ENCODE peak calls at places on chromosomes 2 and 18, in ten cellular contexts. V, N, Q, G, R, J, L, I, Y and O are unnamed samples.
A peak's percentile ranks its signal among the peaks of the same experiment; 100 is the strongest.

GRCh38 chr2:69436937-69437750 is at the start of gene NFU1:
- DNase-seq in Y (peak; percentile 95), R (peak; percentile 98), J (peak; percentile 98), I (peak; percentile 47), N (peak; percentile 99), V (peak; percentile 93), Q (peak; percentile 98), G (peak; percentile 94), L (peak; percentile 90), O (peak; percentile 37)

GRCh38 chr18:9410515-9410914 is 64.8 kb upstream of the RALBP1 start:
- DNase-seq in L (no peak), R (no peak), Q (peak; percentile 70), I (no peak), N (no peak), V (no peak), Y (no peak), J (no peak), G (no peak), O (no peak)

GRCh38 chr2:46194856-46195255 is 102.4 kb upstream of the EPAS1 start:
- DNase-seq in Q (no peak), V (no peak), G (no peak), L (no peak), R (no peak), J (no peak), N (no peak), Y (no peak), I (no peak), O (no peak)

GRCh38 chr2:101766871-101767739 is 69.6 kb downstream of the MAP4K4 start:
- DNase-seq in G (peak; percentile 95), L (no peak), Y (peak; percentile 100), V (peak; percentile 22), N (peak; percentile 93), R (no peak), I (no peak), Q (peak; percentile 96), J (no peak), O (no peak)

GRCh38 chr2:50491541-50492114 is 540.3 kb downstream of the NRXN1 start:
- DNase-seq in N (peak; percentile 60), R (peak; percentile 54), J (no peak), V (peak; percentile 42), Q (peak; percentile 28), Y (peak; percentile 17), L (no peak), I (no peak), G (peak; percentile 7), O (no peak)

GRCh38 chr2:22253171-22253570 is 1129.4 kb downstream of the TDRD15 start:
- DNase-seq in Y (no peak), I (no peak), R (no peak), V (no peak), Q (peak; percentile 56), J (no peak), G (no peak), N (no peak), L (no peak), O (no peak)

GRCh38 chr18:7856099-7856498 is 289.0 kb downstream of the PTPRM start:
- DNase-seq in V (no peak), N (peak; percentile 10), Y (no peak), I (no peak), G (no peak), R (no peak), Q (no peak), J (no peak), L (no peak), O (no peak)

GRCh38 chr18:55390898-55391297 is 197.1 kb downstream of the TCF4 start:
- DNase-seq in J (no peak), N (no peak), I (no peak), V (no peak), L (no peak), Q (peak; percentile 79), Y (no peak), G (no peak), R (no peak), O (no peak)

GRCh38 chr2:120771556-120772208 is 36.0 kb downstream of the GLI2 start:
- DNase-seq in N (peak; percentile 97), J (peak; percentile 66), G (peak; percentile 89), R (peak; percentile 63), V (no peak), Q (peak; percentile 54), I (no peak), Y (peak; percentile 94), L (no peak), O (no peak)

GRCh38 chr2:98804736-98805135 is 73.8 kb upstream of the MGAT4A start:
- DNase-seq in I (no peak), Q (no peak), L (no peak), G (no peak), Y (no peak), J (no peak), N (no peak), V (no peak), R (no peak), O (no peak)

DNA sequence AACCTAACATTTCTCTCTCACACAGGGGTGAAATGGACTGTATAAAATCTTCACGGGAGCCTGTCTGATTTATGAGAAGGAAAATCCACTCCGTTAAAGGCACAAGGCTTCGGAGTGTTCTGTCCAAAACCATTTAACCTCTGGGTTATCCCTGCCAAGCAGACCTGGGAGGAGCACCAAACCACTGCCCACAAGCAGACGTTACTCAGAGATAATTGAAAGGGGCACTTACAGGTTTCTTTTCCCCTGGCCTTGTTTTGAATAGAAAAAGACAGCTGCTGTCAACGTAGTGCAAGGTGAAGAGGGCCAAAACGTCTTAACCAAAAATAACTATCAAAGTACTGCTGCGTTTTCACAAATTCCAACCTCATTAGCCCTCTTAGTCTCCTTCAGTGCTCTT is 184.3 kb upstream of the DOK6 start:
- DNase-seq in L (no peak), Y (peak; percentile 31), N (no peak), R (no peak), J (no peak), I (no peak), Q (no peak), V (no peak), G (no peak), O (no peak)
- H3K27ac ChIP-seq in L (no peak overlapping the region), Y (no peak overlapping the region), N (no peak overlapping the region), R (no peak overlapping the region), J (no peak overlapping the region), I (no peak overlapping the region), Q (no peak overlapping the region), V (no peak overlapping the region), G (no peak overlapping the region), O (no peak overlapping the region)

GRCh38 chr2:149595069-149595963 is 7.7 kb upstream of the MMADHC start:
- DNase-seq in I (no peak), G (no peak), N (peak; percentile 53), V (no peak), Y (peak; percentile 71), Q (peak; percentile 51), R (no peak), J (no peak), L (no peak), O (no peak)

GRCh38 chr2:149596471-149596870 is 8.9 kb upstream of the MMADHC start:
- DNase-seq in R (no peak), V (no peak), I (no peak), L (no peak), N (no peak), J (no peak), Q (no peak), G (no peak), Y (no peak), O (no peak)

GRCh38 chr2:149597050-149598013 is 9.8 kb upstream of the MMADHC start:
- DNase-seq in L (peak; percentile 30), V (peak; percentile 76), J (no peak), Q (peak; percentile 87), N (peak; percentile 92), R (peak; percentile 85), I (no peak), Y (peak; percentile 80), G (peak; percentile 90), O (peak; percentile 24)

GRCh38 chr2:149601141-149601796 is 13.7 kb upstream of the MMADHC start:
- DNase-seq in R (no peak), L (no peak), J (no peak), Y (peak; percentile 64), V (no peak), I (no peak), Q (no peak), G (peak; percentile 42), N (peak; percentile 44), O (no peak)

DNA sequence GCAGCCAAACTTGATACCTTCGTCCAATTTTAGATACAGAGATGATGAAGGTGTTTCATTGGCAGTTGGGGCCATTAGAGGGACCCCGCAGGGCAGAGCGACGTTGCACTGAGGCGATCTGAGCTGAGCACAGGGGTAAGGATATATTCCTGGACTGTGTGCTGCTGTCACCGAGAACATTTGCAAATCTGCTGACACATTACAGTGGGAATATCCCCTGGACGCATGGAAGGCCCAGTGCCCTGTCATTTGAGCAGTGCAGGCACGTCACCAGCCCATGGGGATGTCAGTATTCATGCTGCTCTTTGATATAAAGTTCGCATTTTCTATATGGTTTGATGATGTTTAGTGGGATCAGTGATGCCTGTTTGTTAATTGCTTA is 10.4 kb upstream of the MMADHC start:
- DNase-seq in V (no peak), Y (no peak), N (peak; percentile 57), G (peak; percentile 46), Q (no peak), J (no peak), I (no peak), L (no peak), R (peak; percentile 12), O (no peak)
- H3K4me3 ChIP-seq in V (no peak overlapping the region), Y (peak overlapping the region; percentile 12), N (peak overlapping the region; percentile 69), G (peak overlapping the region; percentile 12), Q (no peak overlapping the region), J (no peak overlapping the region), I (no peak overlapping the region), L (peak overlapping the region; percentile 19), R (no peak overlapping the region), O (no peak overlapping the region)

GRCh38 chr2:162184796-162185195 is 32.7 kb upstream of the GCG start:
- DNase-seq in Q (no peak), G (no peak), L (no peak), R (no peak), V (no peak), N (no peak), J (no peak), Y (no peak), I (no peak), O (no peak)
- H3K27ac ChIP-seq in Q (no peak overlapping the region), G (no peak overlapping the region), L (no peak overlapping the region), R (no peak overlapping the region), V (no peak overlapping the region), N (no peak overlapping the region), J (no peak overlapping the region), Y (no peak overlapping the region), I (no peak overlapping the region), O (no peak overlapping the region)

GRCh38 chr2:240399419-240400318 is 35.8 kb upstream of the GPC1 start:
- DNase-seq in Y (no peak), Q (no peak), R (no peak), G (no peak), I (no peak), V (no peak), L (peak; percentile 10), J (peak; percentile 63), N (no peak), O (no peak)

GRCh38 chr2:240401308-240401707 is 34.2 kb upstream of the GPC1 start:
- DNase-seq in V (no peak), Q (no peak), G (no peak), I (no peak), J (peak; percentile 51), N (no peak), L (peak; percentile 20), Y (no peak), R (no peak), O (no peak)

GRCh38 chr2:240401781-240402551 is 33.5 kb upstream of the GPC1 start:
- DNase-seq in Y (no peak), I (no peak), V (no peak), N (no peak), L (peak; percentile 13), J (peak; percentile 68), R (no peak), Q (no peak), G (no peak), O (no peak)

GRCh38 chr2:240398711-240399267 is 36.7 kb upstream of the GPC1 start:
- DNase-seq in L (peak; percentile 17), Q (no peak), I (no peak), N (no peak), V (no peak), G (no peak), J (peak; percentile 52), Y (no peak), R (no peak), O (no peak)

GRCh38 chr2:240400319-240401161 is 34.9 kb upstream of the GPC1 start:
- DNase-seq in L (peak; percentile 17), J (peak; percentile 66), R (no peak), G (no peak), V (no peak), Q (no peak), Y (no peak), N (no peak), I (no peak), O (no peak)
- H3K4me3 ChIP-seq in L (no peak overlapping the region), J (no peak overlapping the region), R (no peak overlapping the region), G (no peak overlapping the region), V (no peak overlapping the region), Q (no peak overlapping the region), Y (no peak overlapping the region), N (no peak overlapping the region), I (no peak overlapping the region), O (no peak overlapping the region)